ENCODE peak calls at places on chromosomes 4 and X, in ten cellular contexts. R, J, T, G, C, B, W, D, I and O are unnamed samples.

GRCh38 chrX:45591650-45592049 is 391.0 kb upstream of the DIPK2B start:
- DNase-seq in R (no peak), J (no peak), T (no peak), G (no peak), C (no peak), B (no peak), W (no peak), D (no peak), I (no peak), O (no peak)

GRCh38 chr4:165874799-165875371 is 1.8 kb downstream of the TLL1 start:
- DNase-seq in R (peak; percentile 46), J (no peak), T (no peak), G (no peak), C (peak; percentile 59), B (peak; percentile 45), W (no peak), D (peak; percentile 47), I (peak; percentile 22), O (no peak)

GRCh38 chr4:54254116-54254914 is 25.2 kb downstream of the PDGFRA start:
- DNase-seq in R (no peak), J (no peak), T (no peak), G (no peak), C (no peak), B (no peak), W (no peak), D (no peak), I (no peak), O (no peak)

GRCh38 chr4:183354213-183354612 is 32.0 kb upstream of the CLDN24 start:
- DNase-seq in R (no peak), J (no peak), T (peak; percentile 14), G (no peak), C (no peak), B (no peak), W (no peak), D (no peak), I (no peak), O (no peak)

GRCh38 chrX:30580641-30581040 is 3.1 kb upstream of the TASL start:
- DNase-seq in R (no peak), J (no peak), T (no peak), G (no peak), C (no peak), B (no peak), W (no peak), D (no peak), I (no peak), O (no peak)

GRCh38 chr4:25702848-25703247 is 47.2 kb downstream of the SLC34A2 start:
- DNase-seq in R (no peak), J (no peak), T (peak; percentile 68), G (no peak), C (no peak), B (no peak), W (no peak), D (peak; percentile 85), I (no peak), O (no peak)

GRCh38 chrX:4825550-4825949 is 1112.1 kb upstream of the PRKX start:
- DNase-seq in R (no peak), J (no peak), T (no peak), G (no peak), C (no peak), B (no peak), W (no peak), D (no peak), I (no peak), O (no peak)

GRCh38 chrX:40496728-40497127 is 84.0 kb upstream of the ATP6AP2 start:
- DNase-seq in R (no peak), J (no peak), T (no peak), G (no peak), C (no peak), B (no peak), W (no peak), D (peak; percentile 62), I (no peak), O (no peak)

GRCh38 chr4:60366661-60367060 is 833.5 kb upstream of the ADGRL3 start:
- DNase-seq in R (no peak), J (no peak), T (no peak), G (no peak), C (no peak), B (no peak), W (no peak), D (no peak), I (no peak), O (no peak)

GRCh38 chr4:188976644-188977115 is 837.4 kb downstream of the TRIML1 start:
- DNase-seq in R (no peak), J (no peak), T (no peak), G (no peak), C (no peak), B (no peak), W (peak; percentile 43), D (no peak), I (no peak), O (no peak)

GRCh38 chrX:120251471-120252011 is 929 bp downstream of the ZBTB33 start:
- DNase-seq in R (peak; percentile 12), J (peak; percentile 46), T (no peak), G (no peak), C (no peak), B (no peak), W (no peak), D (peak; percentile 46), I (peak; percentile 42), O (peak; percentile 50)

GRCh38 chr4:109559625-109559982 is 442 bp upstream of the MCUB start:
- DNase-seq in R (peak; percentile 45), J (no peak), T (peak; percentile 68), G (peak; percentile 29), C (no peak), B (no peak), W (peak; percentile 49), D (peak; percentile 60), I (peak; percentile 42), O (peak; percentile 19)

GRCh38 chr4:97653701-97654100 is 489.6 kb downstream of the STPG2 start:
- DNase-seq in R (no peak), J (no peak), T (no peak), G (no peak), C (no peak), B (no peak), W (no peak), D (peak; percentile 11), I (no peak), O (no peak)

GRCh38 chr4:102217775-102218174 is 127.5 kb downstream of the SLC39A8 start:
- DNase-seq in R (no peak), J (no peak), T (no peak), G (no peak), C (no peak), B (no peak), W (no peak), D (no peak), I (no peak), O (no peak)

GRCh38 chrX:47991263-47992092 is 12.3 kb downstream of the ZNF182 start:
- DNase-seq in R (no peak), J (no peak), T (no peak), G (no peak), C (no peak), B (no peak), W (no peak), D (peak; percentile 67), I (no peak), O (no peak)

GRCh38 chrX:47992669-47993068 is 11.1 kb downstream of the ZNF182 start:
- DNase-seq in R (no peak), J (no peak), T (no peak), G (no peak), C (no peak), B (peak; percentile 34), W (no peak), D (no peak), I (no peak), O (no peak)

DNA sequence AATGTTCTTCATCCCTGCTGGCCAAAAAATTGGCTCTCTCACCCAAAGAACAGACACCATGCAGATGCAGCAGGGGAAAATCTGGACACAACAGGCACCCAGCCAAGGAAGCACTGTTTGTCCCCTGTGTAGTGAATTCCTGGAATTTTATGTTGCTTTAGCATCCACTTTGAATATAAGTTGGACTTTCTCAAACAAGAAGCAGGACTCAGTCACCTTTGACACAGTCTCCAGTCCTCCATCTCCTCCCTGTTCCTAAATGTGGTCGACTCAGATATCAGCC is 11.8 kb downstream of the ZNF182 start:
- DNase-seq in R (no peak), J (no peak), T (no peak), G (no peak), C (no peak), B (no peak), W (no peak), D (peak; percentile 19), I (no peak), O (no peak)
- H3K9me3 ChIP-seq in R (no peaks in the 10 kb centered on the region), J (peaks cover 18% of the 10 kb centered on the region), T (no peaks in the 10 kb centered on the region), G (no peaks in the 10 kb centered on the region), C (no peaks in the 10 kb centered on the region), B (no peaks in the 10 kb centered on the region), W (no peaks in the 10 kb centered on the region), D (no peaks in the 10 kb centered on the region), I (no peaks in the 10 kb centered on the region), O (no peaks in the 10 kb centered on the region)

GRCh38 chrX:86455495-86455894 is 307.2 kb downstream of the DACH2 start:
- DNase-seq in R (no peak), J (no peak), T (no peak), G (no peak), C (peak; percentile 10), B (no peak), W (no peak), D (no peak), I (no peak), O (no peak)

GRCh38 chrX:86460760-86461159 is 312.5 kb downstream of the DACH2 start:
- DNase-seq in R (no peak), J (no peak), T (no peak), G (no peak), C (no peak), B (no peak), W (no peak), D (no peak), I (no peak), O (no peak)
- H3K9me3 ChIP-seq in R (no peaks in the 10 kb centered on the region), J (no peaks in the 10 kb centered on the region), T (no peaks in the 10 kb centered on the region), G (no peaks in the 10 kb centered on the region), C (no peaks in the 10 kb centered on the region), B (no peaks in the 10 kb centered on the region), W (no peaks in the 10 kb centered on the region), D (no peaks in the 10 kb centered on the region), I (no peaks in the 10 kb centered on the region), O (no peaks in the 10 kb centered on the region)

DNA sequence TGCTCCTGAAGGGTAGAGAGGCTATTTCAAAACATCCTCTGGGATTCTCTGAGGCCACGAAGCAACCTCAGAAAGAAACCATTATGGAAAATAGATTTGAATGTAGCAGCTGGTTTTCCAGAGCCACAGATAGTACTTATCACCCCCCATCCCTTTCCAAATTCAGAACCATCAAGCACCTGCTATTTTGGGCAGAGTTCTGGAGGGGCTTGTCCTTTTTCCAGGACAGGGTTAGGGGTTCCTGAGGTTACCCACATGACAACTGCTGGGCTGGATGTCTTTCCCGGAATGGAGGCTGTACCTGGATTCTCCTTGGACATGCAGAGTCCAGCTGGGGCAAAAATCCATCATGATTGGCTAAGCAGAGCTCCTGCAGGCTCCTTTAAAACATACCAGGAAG is 22.0 kb upstream of the ZXDA start:
- DNase-seq in R (no peak), J (no peak), T (no peak), G (no peak), C (no peak), B (no peak), W (no peak), D (no peak), I (no peak), O (no peak)
- H3K9me3 ChIP-seq in R (no peaks in the 10 kb centered on the region), J (no peaks in the 10 kb centered on the region), T (no peaks in the 10 kb centered on the region), G (no peaks in the 10 kb centered on the region), C (no peaks in the 10 kb centered on the region), B (no peaks in the 10 kb centered on the region), W (no peaks in the 10 kb centered on the region), D (no peaks in the 10 kb centered on the region), I (no peaks in the 10 kb centered on the region), O (no peaks in the 10 kb centered on the region)

DNA sequence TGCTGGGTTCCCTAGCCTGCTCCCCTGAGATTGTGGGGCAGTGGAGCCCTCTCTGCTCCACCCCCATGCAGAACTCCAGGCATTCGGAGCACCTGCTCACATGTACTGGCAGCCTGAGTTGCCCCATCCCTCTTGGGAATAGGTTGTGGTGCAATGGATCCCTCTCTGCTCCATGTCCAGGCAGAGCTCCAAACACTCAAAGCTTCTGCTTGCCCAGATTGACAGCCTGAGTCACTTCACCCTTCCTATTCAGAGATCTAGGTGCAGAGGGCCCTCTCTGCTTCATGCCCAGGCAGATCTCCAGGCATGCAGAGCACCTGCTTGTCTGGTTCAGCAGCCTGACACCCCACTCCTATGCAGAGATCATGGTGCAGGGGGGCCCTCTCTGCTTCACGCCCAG is 18.6 kb upstream of the TEX13B start:
- DNase-seq in R (no peak), J (no peak), T (no peak), G (no peak), C (no peak), B (no peak), W (no peak), D (no peak), I (no peak), O (no peak)
- H3K9me3 ChIP-seq in R (no peaks in the 10 kb centered on the region), J (peaks cover 5% of the 10 kb centered on the region), T (no peaks in the 10 kb centered on the region), G (no peaks in the 10 kb centered on the region), C (no peaks in the 10 kb centered on the region), B (no peaks in the 10 kb centered on the region), W (no peaks in the 10 kb centered on the region), D (no peaks in the 10 kb centered on the region), I (no peaks in the 10 kb centered on the region), O (no peaks in the 10 kb centered on the region)